ENCODE peak calls at places on chromosomes 13 and 19, in ten cellular contexts. N is nucleus accumbens; S is tibial nerve; D is psoas muscle; H is KBM-7; X is Peyer's patch; I is memory B cell; Q is fibroblast of pulmonary artery; K is stimulated activated CD8-positive, alpha-beta memory T cell treated with anti-CD3 and anti-CD28 coated beads, Interleukin-7, amount 100 ng/mL, for 4 hours; B is CD8-positive, alpha-beta memory T cell. W is an unnamed sample.
A peak's percentile ranks its signal among the peaks of the same experiment; 100 is the strongest.

GRCh38 chr19:51157265-51157664 is 15.2 kb downstream of the SIGLEC7 start:
- DNase-seq in N (no peak), S (no peak), D (no peak), H (no peak), X (no peak), I (no peak), Q (no peak), K (no peak), B (no peak), W (no peak)

GRCh38 chr13:77779461-77780272 is 82.2 kb downstream of the SLAIN1 start:
- DNase-seq in N (no peak), S (no peak), D (no peak), H (peak; percentile 89), X (no peak), I (no peak), Q (peak; percentile 91), K (no peak), B (no peak), W (peak; percentile 24)

GRCh38 chr19:31518216-31518615 is 169.0 kb upstream of the TSHZ3 start:
- DNase-seq in N (no peak), S (no peak), D (no peak), H (no peak), X (no peak), I (no peak), Q (no peak), K (no peak), B (no peak), W (no peak)

GRCh38 chr19:6069268-6069771 is 41.0 kb downstream of the RFX2 start:
- DNase-seq in N (no peak), S (no peak), D (no peak), H (peak; percentile 33), X (no peak), I (no peak), Q (no peak), K (no peak), B (no peak), W (no peak)

GRCh38 chr19:44644391-44645016 is 794 bp downstream of the PVR start:
- DNase-seq in N (peak; percentile 32), S (no peak), D (peak; percentile 36), H (peak; percentile 69), X (no peak), I (no peak), Q (peak; percentile 37), K (no peak), B (no peak), W (no peak)

GRCh38 chr13:77980592-77980991 is 62.0 kb upstream of the EDNRB start:
- DNase-seq in N (no peak), S (no peak), D (no peak), H (no peak), X (no peak), I (no peak), Q (peak; percentile 89), K (no peak), B (no peak), W (no peak)

GRCh38 chr19:4057913-4058695 is 8.6 kb downstream of the ZBTB7A start:
- DNase-seq in N (peak; percentile 53), S (peak; percentile 80), D (peak; percentile 94), H (no peak), X (no peak), I (no peak), Q (peak; percentile 89), K (peak; percentile 59), B (peak; percentile 74), W (no peak)

GRCh38 chr19:55109527-55110291 is 7.7 kb downstream of the PPP1R12C start:
- DNase-seq in N (no peak), S (no peak), D (no peak), H (no peak), X (no peak), I (no peak), Q (no peak), K (no peak), B (no peak), W (no peak)

GRCh38 chr13:83168575-83168974 is 713.7 kb downstream of the SLITRK1 start:
- DNase-seq in N (no peak), S (no peak), D (no peak), H (no peak), X (no peak), I (no peak), Q (no peak), K (no peak), B (no peak), W (no peak)

GRCh38 chr13:112688560-112689497 is 1.0 kb upstream of the ATP11A start:
- DNase-seq in N (peak; percentile 7), S (no peak), D (no peak), H (peak; percentile 60), X (peak; percentile 41), I (no peak), Q (peak; percentile 6), K (peak; percentile 30), B (no peak), W (no peak)

GRCh38 chr19:6239871-6240676 is 39.7 kb downstream of the MLLT1 start:
- DNase-seq in N (peak; percentile 72), S (no peak), D (no peak), H (no peak), X (no peak), I (no peak), Q (no peak), K (no peak), B (no peak), W (no peak)

GRCh38 chr19:17647071-17648020 is 40.8 kb downstream of the UNC13A start:
- DNase-seq in N (no peak), S (no peak), D (no peak), H (no peak), X (no peak), I (no peak), Q (no peak), K (no peak), B (no peak), W (no peak)

GRCh38 chr19:2600914-2601870 is 101.3 kb downstream of the GNG7 start:
- DNase-seq in N (no peak), S (no peak), D (no peak), H (no peak), X (peak; percentile 17), I (no peak), Q (no peak), K (no peak), B (no peak), W (no peak)

GRCh38 chr19:45677351-45678230 is 9.6 kb downstream of the GIPR start:
- DNase-seq in N (peak; percentile 40), S (peak; percentile 36), D (peak; percentile 64), H (no peak), X (peak; percentile 96), I (peak; percentile 50), Q (peak; percentile 90), K (peak; percentile 83), B (peak; percentile 81), W (peak; percentile 81)

GRCh38 chr13:66492479-66492878 is 737.7 kb downstream of the PCDH9 start:
- DNase-seq in N (no peak), S (no peak), D (no peak), H (peak; percentile 4), X (no peak), I (no peak), Q (no peak), K (no peak), B (no peak), W (no peak)

GRCh38 chr13:61136101-61136500 is 279.5 kb downstream of the PCDH20 start:
- DNase-seq in N (no peak), S (no peak), D (no peak), H (no peak), X (no peak), I (no peak), Q (no peak), K (no peak), B (no peak), W (no peak)

GRCh38 chr13:24124789-24125476 is 35.6 kb upstream of the SPATA13 start:
- DNase-seq in N (no peak), S (no peak), D (no peak), H (no peak), X (no peak), I (peak; percentile 15), Q (no peak), K (no peak), B (no peak), W (peak; percentile 43)

GRCh38 chr19:35155441-35155840 is 906 bp downstream of the FXYD5 start:
- DNase-seq in N (no peak), S (no peak), D (no peak), H (no peak), X (peak; percentile 45), I (no peak), Q (no peak), K (no peak), B (no peak), W (no peak)

GRCh38 chr13:91632071-91632470 is 233.7 kb downstream of the GPC5 start:
- DNase-seq in N (no peak), S (no peak), D (no peak), H (no peak), X (no peak), I (no peak), Q (no peak), K (no peak), B (no peak), W (no peak)

GRCh38 chr13:87919956-87920355 is 248.8 kb downstream of the SLITRK5 start:
- DNase-seq in N (no peak), S (no peak), D (no peak), H (no peak), X (no peak), I (no peak), Q (no peak), K (no peak), B (no peak), W (no peak)

GRCh38 chr13:99465454-99465853 is 35.8 kb upstream of the TM9SF2 start:
- DNase-seq in N (no peak), S (no peak), D (no peak), H (no peak), X (no peak), I (no peak), Q (no peak), K (no peak), B (no peak), W (no peak)

GRCh38 chr13:30739646-30740642 is 4.6 kb downstream of the ALOX5AP start:
- DNase-seq in N (no peak), S (no peak), D (no peak), H (peak; percentile 62), X (peak; percentile 29), I (no peak), Q (peak; percentile 92), K (peak; percentile 65), B (peak; percentile 78), W (peak; percentile 76)

GRCh38 chr13:66895780-66896179 is 334.4 kb downstream of the PCDH9 start:
- DNase-seq in N (no peak), S (no peak), D (no peak), H (no peak), X (no peak), I (no peak), Q (no peak), K (no peak), B (no peak), W (no peak)

GRCh38 chr13:84607614-84608013 is 725.3 kb upstream of the SLITRK1 start:
- DNase-seq in N (no peak), S (no peak), D (peak; percentile 19), H (no peak), X (no peak), I (no peak), Q (peak; percentile 70), K (no peak), B (no peak), W (no peak)

GRCh38 chr19:28964500-28964899 is 248.5 kb downstream of the UQCRFS1 start:
- DNase-seq in N (no peak), S (no peak), D (no peak), H (no peak), X (no peak), I (no peak), Q (no peak), K (no peak), B (no peak), W (no peak)

GRCh38 chr19:33194884-33195710 is 967 bp downstream of the LRP3 start:
- DNase-seq in N (no peak), S (no peak), D (peak; percentile 56), H (no peak), X (no peak), I (no peak), Q (peak; percentile 53), K (no peak), B (no peak), W (no peak)

GRCh38 chr19:11478167-11479089 is 2.4 kb downstream of the ELAVL3 start:
- DNase-seq in N (no peak), S (no peak), D (no peak), H (no peak), X (no peak), I (no peak), Q (no peak), K (no peak), B (no peak), W (no peak)